ENCODE peak calls at places on chromosomes 1 and 21, in five cellular contexts. A, K, R, E and G are unnamed samples.

GRCh38 chr1:36150296-36151132 is 1.2 kb upstream of the TRAPPC3 start:
- DNase-seq in A (peak), K (peak), R (peak), E (peak), G (peak)

GRCh38 chr1:79660127-79660526 is 653.6 kb upstream of the ADGRL4 start:
- DNase-seq in A (no peak), K (no peak), R (no peak), E (no peak), G (no peak)

GRCh38 chr1:87176090-87176489 is 152.6 kb upstream of the LMO4 start:
- DNase-seq in A (no peak), K (no peak), R (no peak), E (no peak), G (no peak)

GRCh38 chr21:26423506-26423905 is 149.6 kb downstream of the CYYR1 start:
- DNase-seq in A (no peak), K (no peak), R (no peak), E (no peak), G (no peak)

GRCh38 chr1:148362141-148362929 is 120.8 kb downstream of the PPIAL4G start:
- DNase-seq in A (no peak), K (peak), R (peak), E (peak), G (no peak)

GRCh38 chr1:46687095-46687659 is 15.5 kb downstream of the TEX38 start:
- DNase-seq in A (no peak), K (peak), R (peak), E (no peak), G (peak)

GRCh38 chr1:242828199-242828598 is 303.7 kb upstream of the PLD5 start:
- DNase-seq in A (no peak), K (no peak), R (no peak), E (no peak), G (no peak)

GRCh38 chr1:156694563-156694962 is 10.8 kb downstream of the CRABP2 start:
- DNase-seq in A (no peak), K (no peak), R (no peak), E (no peak), G (no peak)

GRCh38 chr1:109502368-109502851 is 7.1 kb downstream of the AMIGO1 start:
- DNase-seq in A (no peak), K (no peak), R (no peak), E (no peak), G (no peak)

GRCh38 chr1:235642021-235642942 is 7.3 kb downstream of the GNG4 start:
- DNase-seq in A (peak), K (peak), R (no peak), E (peak), G (peak)

GRCh38 chr1:153533689-153534201 is 2.0 kb downstream of the S100A6 start:
- DNase-seq in A (peak), K (no peak), R (peak), E (no peak), G (no peak)

GRCh38 chr1:203276408-203276807 is 28.9 kb upstream of the BTG2 start:
- DNase-seq in A (no peak), K (no peak), R (no peak), E (no peak), G (no peak)

GRCh38 chr1:166947398-166948043 is 27.8 kb downstream of the ILDR2 start:
- DNase-seq in A (peak), K (peak), R (no peak), E (peak), G (no peak)

GRCh38 chr1:4180066-4180735 is 280.1 kb upstream of the C1orf174 start:
- DNase-seq in A (no peak), K (no peak), R (no peak), E (no peak), G (no peak)

GRCh38 chr1:18901147-18901951 is 1.0 kb downstream of the ALDH4A1 start:
- DNase-seq in A (no peak), K (no peak), R (no peak), E (no peak), G (no peak)
- H3K4me3 ChIP-seq in A (peak), K (peak), R (peak), E (peak), G (peak)

GRCh38 chr1:45348966-45349677 is 8.9 kb upstream of the MUTYH start:
- DNase-seq in A (no peak), K (no peak), R (peak), E (no peak), G (peak)
- TF ChIP-seq POLR2AphosphoS5 in A (no peak), K (no peak), R (no peak), E (no peak), G (peak)

DNA sequence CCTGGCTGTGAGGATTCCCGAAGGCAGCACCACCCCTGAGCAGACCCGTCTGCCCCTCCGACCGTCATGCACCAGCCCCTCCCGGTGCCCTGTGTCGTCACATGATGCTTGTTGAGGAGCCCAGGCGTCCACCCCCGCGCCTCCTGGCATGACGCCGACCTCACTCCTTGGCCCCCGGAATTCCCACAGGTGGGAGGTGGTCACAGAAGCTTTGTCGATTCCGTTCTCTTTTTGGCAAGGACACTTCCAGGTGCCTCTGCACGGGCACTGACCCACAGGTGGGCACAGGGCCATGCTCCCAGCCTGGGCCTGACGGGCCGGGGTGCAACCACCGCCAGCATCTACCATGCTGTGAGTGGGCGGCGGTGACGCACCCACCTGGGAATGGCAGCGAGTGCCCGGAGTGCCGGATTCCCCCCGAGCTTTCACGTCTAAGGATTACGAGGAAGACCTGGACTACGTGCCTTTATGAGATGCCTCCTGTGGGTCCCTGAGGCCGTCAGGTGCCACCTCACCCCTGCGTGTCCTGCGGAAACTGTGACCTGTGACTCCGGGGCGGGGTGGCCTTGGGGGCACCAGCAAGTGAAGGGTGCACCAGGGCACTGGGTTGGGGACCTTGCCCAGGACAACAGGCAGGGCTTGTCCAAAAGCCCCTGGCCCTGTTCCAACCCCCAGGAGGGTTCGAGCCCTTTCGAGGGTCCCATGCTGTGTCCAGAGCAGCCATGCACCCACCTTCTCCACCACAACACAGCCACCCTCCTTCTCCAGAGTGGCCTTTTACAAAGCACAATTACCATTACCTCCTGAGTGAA is 31.4 kb upstream of the COL6A1 start:
- DNase-seq in A (peak), K (no peak), R (no peak), E (no peak), G (no peak)
- H3K4me3 ChIP-seq in A (no peak), K (no peak), R (no peak), E (no peak), G (no peak)

GRCh38 chr1:97094257-97094972 is 372.8 kb downstream of the PTBP2 start:
- DNase-seq in A (no peak), K (no peak), R (no peak), E (no peak), G (no peak)
- TF ChIP-seq POLR2AphosphoS5 in A (no peak), K (no peak), R (no peak), E (no peak), G (no peak)